ENCODE peak calls at places on chromosomes 1 and 21, in four cellular contexts. S, I, K and G are unnamed samples.

GRCh38 chr1:230090194-230090711 is 23.2 kb downstream of the GALNT2 start:
- DNase-seq in K (no peak), S (no peak), I (peak; percentile 87), G (no peak)

GRCh38 chr1:64046871-64047270 is 156.6 kb upstream of the UBE2U start:
- DNase-seq in K (no peak), I (no peak), S (no peak), G (no peak)

GRCh38 chr1:227285745-227286144 is 32.5 kb downstream of the CDC42BPA start:
- DNase-seq in S (no peak), I (no peak), K (no peak), G (peak; percentile 38)

GRCh38 chr21:31735518-31735992 is 3.6 kb upstream of the SCAF4 start:
- DNase-seq in K (no peak), I (no peak), S (no peak), G (no peak)

GRCh38 chr1:60972841-60973364 is 109.5 kb upstream of the NFIA start:
- DNase-seq in I (peak; percentile 76), S (no peak), K (no peak), G (peak; percentile 22)

GRCh38 chr1:183719289-183719688 is 66.2 kb upstream of the APOBEC4 start:
- DNase-seq in K (no peak), I (no peak), S (no peak), G (peak; percentile 53)

GRCh38 chr1:51621161-51621560 is 4.3 kb downstream of the OSBPL9 start:
- DNase-seq in S (peak; percentile 33), I (no peak), K (peak; percentile 19), G (peak; percentile 90)

GRCh38 chr21:19874521-19874920 is 1123.7 kb upstream of the NCAM2 start:
- DNase-seq in K (no peak), S (no peak), I (no peak), G (no peak)

GRCh38 chr1:192771341-192771740 is 37.5 kb upstream of the RGS2 start:
- DNase-seq in I (no peak), K (no peak), S (no peak), G (no peak)

GRCh38 chr1:192767798-192768197 is 41.0 kb upstream of the RGS2 start:
- DNase-seq in I (no peak), S (no peak), K (no peak), G (no peak)

GRCh38 chr1:192766876-192767275 is 42.0 kb upstream of the RGS2 start:
- DNase-seq in K (no peak), I (no peak), S (peak; percentile 38), G (peak; percentile 78)

GRCh38 chr1:192766009-192766625 is 42.7 kb upstream of the RGS2 start:
- DNase-seq in I (peak; percentile 37), K (no peak), S (no peak), G (no peak)

GRCh38 chr1:192768463-192768862 is 40.4 kb upstream of the RGS2 start:
- DNase-seq in K (no peak), S (no peak), I (no peak), G (peak; percentile 67)
- H4K8ac ChIP-seq in K (no peak overlapping the region), S (no peak overlapping the region), I (no peak overlapping the region), G (no peak overlapping the region)

GRCh38 chr1:46367072-46367471 is 26.5 kb downstream of the NSUN4 start:
- DNase-seq in S (no peak), I (no peak), K (no peak), G (no peak)
- H3K56ac ChIP-seq in S (no peak overlapping the region), I (no peak overlapping the region), K (no peak overlapping the region), G (no peak overlapping the region)

DNA sequence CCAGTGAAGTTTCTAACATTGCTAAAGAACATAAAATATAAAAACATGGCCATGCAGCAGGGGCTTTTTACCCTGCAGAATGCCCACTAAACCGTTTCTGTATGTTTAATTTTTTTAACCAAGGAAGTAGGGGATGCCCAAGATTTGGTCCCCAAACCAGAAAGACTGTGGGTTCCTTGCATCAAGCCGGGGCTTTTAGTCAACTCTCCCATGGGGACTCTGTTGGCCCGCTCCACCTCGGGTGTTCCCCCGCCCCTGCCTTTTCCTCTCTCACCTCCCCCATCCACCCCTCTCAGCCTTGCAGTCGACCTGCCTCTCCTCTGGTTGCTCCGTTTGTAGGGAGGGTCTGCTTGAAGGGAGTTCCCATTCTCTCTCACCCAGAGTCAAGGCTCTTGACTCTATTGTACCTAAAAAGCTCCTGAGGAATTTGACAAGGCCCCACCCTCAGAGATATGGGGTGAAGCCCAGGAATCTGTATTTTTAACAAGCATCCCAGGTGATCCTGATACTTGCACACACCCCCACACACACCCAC is 117.5 kb downstream of the TOMM20 start:
- DNase-seq in I (no peak), S (no peak), K (no peak), G (no peak)
- H3K9ac ChIP-seq in I (no peak overlapping the region), S (no peak overlapping the region), K (no peak overlapping the region), G (no peak overlapping the region)

DNA sequence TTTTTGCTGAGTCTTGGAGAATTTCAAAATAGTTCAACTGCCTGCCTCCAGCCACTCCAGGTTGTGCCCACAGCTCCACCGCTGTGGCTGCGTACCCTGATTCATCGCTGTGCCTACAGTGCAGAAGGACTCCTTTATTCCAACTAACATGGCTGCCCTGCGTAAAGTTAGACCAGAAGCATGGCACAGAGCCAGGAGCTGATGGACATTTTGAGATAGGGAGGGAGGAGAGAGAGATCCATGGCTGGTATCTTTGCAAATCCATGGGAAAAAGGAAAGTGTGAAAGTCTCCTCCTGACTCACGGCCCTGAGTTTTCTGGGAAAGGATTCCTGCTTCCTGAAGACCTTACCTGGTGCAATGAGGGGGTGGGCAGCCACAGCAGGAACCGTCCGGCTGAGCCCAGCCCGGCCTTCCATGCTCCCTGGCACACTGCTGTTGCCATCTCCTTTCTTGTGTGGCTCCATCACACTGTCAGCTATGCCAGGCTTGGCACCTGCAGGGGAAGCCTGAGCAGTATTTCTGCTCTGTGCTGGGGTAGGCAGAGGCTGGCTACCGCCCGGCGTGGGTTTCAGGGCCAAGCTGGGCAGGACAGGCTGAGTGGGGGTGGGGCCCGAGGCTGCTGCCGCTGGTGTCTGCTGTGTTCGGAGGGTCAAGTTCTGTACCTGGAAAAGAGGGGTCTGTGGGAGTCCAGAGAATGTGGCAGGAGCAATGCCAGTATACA is 46.0 kb upstream of the A3GALT2 start:
- DNase-seq in K (no peak), I (no peak), S (no peak), G (no peak)
- H4K8ac ChIP-seq in K (no peak overlapping the region), I (no peak overlapping the region), S (no peak overlapping the region), G (no peak overlapping the region)

GRCh38 chr1:182080955-182081582 is 19.6 kb upstream of the ZNF648 start:
- DNase-seq in I (peak; percentile 27), K (no peak), S (peak; percentile 49), G (peak; percentile 66)
- H3K56ac ChIP-seq in I (no peak overlapping the region), K (no peak overlapping the region), S (no peak overlapping the region), G (no peak overlapping the region)